ENCODE peak calls at places on chromosomes 2 and 18, in seven cellular contexts. D, R, Y, E, H, Z and F are unnamed samples.

GRCh38 chr2:239096676-239097427 is 249.0 kb downstream of the TWIST2 start:
- DNase-seq in Z (no peak), H (no peak), E (no peak), D (no peak), Y (no peak), R (no peak), F (no peak)

GRCh38 chr2:48567671-48568070 is 37.7 kb downstream of the STON1 start:
- DNase-seq in R (no peak), Z (no peak), H (no peak), E (no peak), D (peak), Y (no peak), F (peak)

GRCh38 chr2:241841181-241842066 is 17.3 kb downstream of the PDCD1 start:
- DNase-seq in D (no peak), Z (peak), E (no peak), R (no peak), Y (peak), H (no peak), F (no peak)

GRCh38 chr18:24138884-24139616 is at the start of gene CABYR:
- DNase-seq in R (peak), H (peak), D (peak), Z (peak), Y (peak), E (peak), F (peak)

GRCh38 chr2:9739508-9739907 is 103.8 kb upstream of the TAF1B start:
- DNase-seq in Y (no peak), E (no peak), H (no peak), D (peak), Z (peak), R (peak), F (peak)

GRCh38 chr2:31083204-31083993 is 54.8 kb downstream of the GALNT14 start:
- DNase-seq in H (no peak), Y (no peak), D (no peak), R (no peak), E (no peak), Z (no peak), F (no peak)

GRCh38 chr2:234680688-234681050 is 183.8 kb upstream of the ARL4C start:
- DNase-seq in E (no peak), D (no peak), Y (no peak), H (no peak), Z (no peak), R (no peak), F (no peak)

GRCh38 chr18:72667932-72668331 is 123.8 kb upstream of the CBLN2 start:
- DNase-seq in R (no peak), D (no peak), H (no peak), E (no peak), Y (no peak), Z (no peak), F (no peak)

GRCh38 chr2:2175381-2176090 is 155.5 kb downstream of the MYT1L start:
- DNase-seq in E (no peak), Z (no peak), R (no peak), D (no peak), Y (no peak), H (no peak), F (no peak)

GRCh38 chr2:9126540-9126939 is 80.1 kb upstream of the ASAP2 start:
- DNase-seq in H (no peak), Z (peak), R (no peak), D (no peak), E (no peak), Y (no peak), F (no peak)

DNA sequence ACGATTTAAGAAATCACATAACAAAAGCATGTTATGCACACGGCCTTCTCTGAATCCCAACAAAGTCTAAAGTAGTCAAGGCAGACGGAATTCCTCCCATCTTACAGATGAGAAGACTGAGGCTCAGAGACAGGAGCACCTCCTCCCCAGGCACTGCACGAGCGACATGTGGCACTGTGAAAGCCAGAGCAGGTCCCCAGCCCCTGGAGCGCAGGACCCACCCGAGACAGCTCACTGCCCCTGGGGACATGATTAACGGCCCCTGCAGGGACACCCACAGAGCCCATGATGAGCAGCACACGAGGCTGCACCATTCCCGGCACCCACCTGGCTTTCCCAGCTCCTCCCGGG is 53.6 kb downstream of the EIPR1 start:
- DNase-seq in Y (no peak), E (no peak), R (no peak), H (no peak), Z (no peak), D (no peak), F (no peak)
- H3K4me3 ChIP-seq in Y (no peak), E (no peak), R (no peak), H (no peak), Z (no peak), D (no peak), F (no peak)

GRCh38 chr2:104975371-104975770 is 62.5 kb upstream of the MRPS9 start:
- DNase-seq in D (no peak), R (no peak), H (no peak), Z (no peak), Y (no peak), E (no peak), F (no peak)
- H3K4me3 ChIP-seq in D (no peak), R (no peak), H (no peak), Z (no peak), Y (no peak), E (no peak), F (no peak)

DNA sequence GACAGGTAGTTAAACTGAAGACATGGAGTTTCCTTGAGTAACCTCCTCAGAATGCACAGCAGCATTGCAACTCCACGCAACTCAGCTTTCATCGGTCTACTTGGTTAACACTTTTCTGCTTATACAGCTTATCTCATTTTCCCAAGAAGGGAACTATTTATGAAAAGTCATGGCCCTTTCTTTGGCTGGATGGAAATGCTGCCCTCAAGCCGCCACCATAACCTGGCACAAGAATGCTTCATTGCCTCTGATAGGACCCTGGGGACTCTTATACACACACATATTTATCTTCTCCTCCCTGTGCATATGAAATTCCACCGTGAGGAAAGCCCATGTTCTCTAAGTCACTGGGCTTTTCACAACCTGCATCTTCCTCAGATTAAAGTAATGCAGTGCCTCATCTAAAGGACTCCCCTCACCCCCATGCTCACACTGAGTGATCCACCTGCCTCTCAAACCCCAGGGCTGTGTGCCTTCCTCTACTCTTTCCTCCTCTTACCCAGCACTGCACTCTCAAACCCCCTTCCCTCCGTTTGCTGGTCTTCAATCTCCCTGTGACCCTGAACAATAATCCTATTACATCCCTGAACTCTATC is 192.0 kb upstream of the HNRNPA3 start:
- DNase-seq in D (no peak), Z (no peak), R (no peak), E (no peak), H (no peak), Y (no peak), F (no peak)
- H3K4me3 ChIP-seq in D (no peak), Z (no peak), R (no peak), E (no peak), H (no peak), Y (no peak), F (no peak)

GRCh38 chr2:105886680-105887079 is 142.0 kb downstream of the NCK2 start:
- DNase-seq in H (no peak), Y (no peak), D (no peak), E (no peak), Z (no peak), R (no peak), F (no peak)
- H3K4me3 ChIP-seq in H (no peak), Y (no peak), D (no peak), E (no peak), Z (no peak), R (no peak), F (no peak)

DNA sequence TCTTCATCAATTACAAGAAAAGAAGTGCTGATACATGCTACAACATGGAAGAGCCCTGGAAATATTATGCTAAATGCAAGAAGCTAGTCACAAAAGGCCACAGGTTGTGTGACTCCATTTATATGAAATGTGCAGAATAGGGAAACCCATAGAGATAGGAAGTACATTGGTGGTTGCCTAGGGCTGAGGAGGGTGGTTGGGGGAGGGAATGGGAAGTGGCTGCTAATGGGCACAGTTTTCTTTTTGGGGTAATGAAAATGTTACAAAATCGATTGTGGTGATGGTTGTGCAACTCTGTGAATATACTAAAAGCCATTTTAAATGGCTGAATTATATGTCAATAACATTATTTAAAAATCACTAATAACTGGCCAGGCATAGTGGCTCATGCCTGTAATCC is 24.3 kb upstream of the RESP18 start:
- DNase-seq in H (no peak), R (no peak), E (no peak), Y (no peak), Z (no peak), D (no peak), F (no peak)
- H3K4me3 ChIP-seq in H (no peak), R (no peak), E (no peak), Y (no peak), Z (no peak), D (no peak), F (no peak)

DNA sequence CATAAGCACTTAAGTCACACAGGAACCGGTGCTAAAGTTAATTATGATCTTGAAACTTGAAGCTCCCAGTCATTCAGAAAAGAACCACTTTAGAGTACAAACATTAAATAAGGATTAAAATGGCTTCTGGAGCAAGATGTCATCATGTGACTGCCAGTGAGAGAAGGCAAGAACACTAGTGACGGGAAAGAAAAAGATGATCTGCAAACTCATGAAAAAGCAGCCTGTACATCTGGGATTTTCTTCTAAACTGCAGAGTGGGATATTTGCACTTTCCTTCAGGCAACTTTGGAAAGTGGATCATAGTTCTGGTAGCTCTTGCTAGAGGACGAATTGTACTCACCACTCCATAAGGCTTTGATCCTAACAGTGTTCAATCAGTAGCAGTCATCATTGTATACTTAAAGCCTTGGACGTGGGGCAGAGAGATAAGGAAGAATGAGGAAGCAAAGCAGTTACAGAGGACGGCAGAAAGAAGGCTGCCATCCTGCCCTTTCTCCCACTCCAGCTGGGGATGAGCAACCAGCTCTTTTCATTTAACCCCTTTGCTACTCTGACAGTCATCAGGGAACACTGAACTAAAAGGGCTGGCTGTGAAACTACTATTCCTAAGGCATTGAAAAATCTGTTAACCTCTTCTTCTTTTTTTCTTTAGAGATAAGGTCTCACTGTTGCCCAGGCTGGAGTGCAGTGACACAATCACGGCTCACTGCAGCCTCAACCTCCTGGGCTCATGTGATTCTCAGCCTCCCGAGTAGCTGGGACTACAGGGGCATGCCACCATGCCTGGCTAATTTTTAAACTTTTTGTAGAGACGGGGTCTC is 18.1 kb downstream of the ABHD3 start:
- DNase-seq in H (no peak), D (no peak), E (no peak), Y (no peak), Z (no peak), R (peak), F (peak)
- H3K4me3 ChIP-seq in H (no peak), D (no peak), E (no peak), Y (no peak), Z (no peak), R (no peak), F (no peak)